ENCODE peak calls at places on chromosomes 4 and X, in nine cellular contexts. One of them, this sample, is unnamed.

GRCh38 chrX:16882188-16882587 is 12.0 kb upstream of the RBBP7 start:
- DNase-seq in astrocyte of the cerebellum: no peak
- DNase-seq in LHCN-M2: peak; percentile 51
- DNase-seq in MM.1S: peak; percentile 56
- DNase-seq in CD8-positive, alpha-beta T cell: no peak
- DNase-seq in stimulated activated CD4-positive, alpha-beta T cell treated with anti-CD3 and anti-CD28 coated beads, TNF-alpha, amount 100 ng/mL, for 4 hours: no peak
- DNase-seq in COR-L47: peak; percentile 19
- DNase-seq in activated CD4-positive, alpha-beta memory T cell treated with anti-CD3 and anti-CD28 coated beads, Interleukin-2, amount 10 ng/mL, durations not matched to agents 7 days and 5 days: peak; percentile 16
- DNase-seq in GM18507: no peak
- DNase-seq in this sample: no peak

GRCh38 chrX:16712116-16712824 is at the start of gene CTPS2:
- DNase-seq in MM.1S: peak; percentile 65
- DNase-seq in stimulated activated CD4-positive, alpha-beta T cell treated with anti-CD3 and anti-CD28 coated beads, TNF-alpha, amount 100 ng/mL, for 4 hours: peak; percentile 7
- DNase-seq in activated CD4-positive, alpha-beta memory T cell treated with anti-CD3 and anti-CD28 coated beads, Interleukin-2, amount 10 ng/mL, durations not matched to agents 7 days and 5 days: peak; percentile 56
- DNase-seq in LHCN-M2: peak; percentile 59
- DNase-seq in astrocyte of the cerebellum: no peak
- DNase-seq in GM18507: peak; percentile 32
- DNase-seq in COR-L47: peak; percentile 22
- DNase-seq in CD8-positive, alpha-beta T cell: peak; percentile 62
- DNase-seq in this sample: no peak

GRCh38 chrX:28016823-28017222 is 35.6 kb upstream of the DCAF8L1 start:
- DNase-seq in activated CD4-positive, alpha-beta memory T cell treated with anti-CD3 and anti-CD28 coated beads, Interleukin-2, amount 10 ng/mL, durations not matched to agents 7 days and 5 days: no peak
- DNase-seq in GM18507: no peak
- DNase-seq in LHCN-M2: no peak
- DNase-seq in MM.1S: no peak
- DNase-seq in CD8-positive, alpha-beta T cell: no peak
- DNase-seq in COR-L47: no peak
- DNase-seq in astrocyte of the cerebellum: no peak
- DNase-seq in stimulated activated CD4-positive, alpha-beta T cell treated with anti-CD3 and anti-CD28 coated beads, TNF-alpha, amount 100 ng/mL, for 4 hours: no peak
- DNase-seq in this sample: no peak

GRCh38 chr4:1175635-1176229 is 3.3 kb upstream of the SPON2 start:
- DNase-seq in COR-L47: no peak
- DNase-seq in astrocyte of the cerebellum: no peak
- DNase-seq in GM18507: no peak
- DNase-seq in LHCN-M2: no peak
- DNase-seq in CD8-positive, alpha-beta T cell: no peak
- DNase-seq in activated CD4-positive, alpha-beta memory T cell treated with anti-CD3 and anti-CD28 coated beads, Interleukin-2, amount 10 ng/mL, durations not matched to agents 7 days and 5 days: no peak
- DNase-seq in stimulated activated CD4-positive, alpha-beta T cell treated with anti-CD3 and anti-CD28 coated beads, TNF-alpha, amount 100 ng/mL, for 4 hours: no peak
- DNase-seq in MM.1S: no peak
- DNase-seq in this sample: no peak

GRCh38 chr4:8643986-8644385 is 51.4 kb downstream of the CPZ start:
- DNase-seq in activated CD4-positive, alpha-beta memory T cell treated with anti-CD3 and anti-CD28 coated beads, Interleukin-2, amount 10 ng/mL, durations not matched to agents 7 days and 5 days: no peak
- DNase-seq in GM18507: no peak
- DNase-seq in astrocyte of the cerebellum: no peak
- DNase-seq in COR-L47: no peak
- DNase-seq in CD8-positive, alpha-beta T cell: no peak
- DNase-seq in LHCN-M2: no peak
- DNase-seq in MM.1S: no peak
- DNase-seq in stimulated activated CD4-positive, alpha-beta T cell treated with anti-CD3 and anti-CD28 coated beads, TNF-alpha, amount 100 ng/mL, for 4 hours: no peak
- DNase-seq in this sample: no peak

GRCh38 chrX:2867191-2867590 is 38.5 kb downstream of the GYG2 start:
- DNase-seq in stimulated activated CD4-positive, alpha-beta T cell treated with anti-CD3 and anti-CD28 coated beads, TNF-alpha, amount 100 ng/mL, for 4 hours: no peak
- DNase-seq in GM18507: no peak
- DNase-seq in MM.1S: no peak
- DNase-seq in COR-L47: no peak
- DNase-seq in activated CD4-positive, alpha-beta memory T cell treated with anti-CD3 and anti-CD28 coated beads, Interleukin-2, amount 10 ng/mL, durations not matched to agents 7 days and 5 days: no peak
- DNase-seq in CD8-positive, alpha-beta T cell: no peak
- DNase-seq in astrocyte of the cerebellum: no peak
- DNase-seq in LHCN-M2: no peak
- DNase-seq in this sample: no peak

GRCh38 chr4:81039351-81040174 is 9.1 kb downstream of the BMP3 start:
- DNase-seq in LHCN-M2: no peak
- DNase-seq in MM.1S: no peak
- DNase-seq in activated CD4-positive, alpha-beta memory T cell treated with anti-CD3 and anti-CD28 coated beads, Interleukin-2, amount 10 ng/mL, durations not matched to agents 7 days and 5 days: no peak
- DNase-seq in astrocyte of the cerebellum: no peak
- DNase-seq in GM18507: no peak
- DNase-seq in stimulated activated CD4-positive, alpha-beta T cell treated with anti-CD3 and anti-CD28 coated beads, TNF-alpha, amount 100 ng/mL, for 4 hours: no peak
- DNase-seq in COR-L47: no peak
- DNase-seq in CD8-positive, alpha-beta T cell: no peak
- DNase-seq in this sample: no peak

GRCh38 chr4:24260922-24261581 is 323.3 kb downstream of the DHX15 start:
- DNase-seq in activated CD4-positive, alpha-beta memory T cell treated with anti-CD3 and anti-CD28 coated beads, Interleukin-2, amount 10 ng/mL, durations not matched to agents 7 days and 5 days: no peak
- DNase-seq in MM.1S: no peak
- DNase-seq in GM18507: no peak
- DNase-seq in CD8-positive, alpha-beta T cell: no peak
- DNase-seq in astrocyte of the cerebellum: no peak
- DNase-seq in COR-L47: no peak
- DNase-seq in stimulated activated CD4-positive, alpha-beta T cell treated with anti-CD3 and anti-CD28 coated beads, TNF-alpha, amount 100 ng/mL, for 4 hours: no peak
- DNase-seq in LHCN-M2: peak; percentile 28
- DNase-seq in this sample: no peak

GRCh38 chr4:172992648-172993356 is 175.8 kb upstream of the GALNT7 start:
- DNase-seq in MM.1S: no peak
- DNase-seq in LHCN-M2: no peak
- DNase-seq in COR-L47: no peak
- DNase-seq in activated CD4-positive, alpha-beta memory T cell treated with anti-CD3 and anti-CD28 coated beads, Interleukin-2, amount 10 ng/mL, durations not matched to agents 7 days and 5 days: no peak
- DNase-seq in stimulated activated CD4-positive, alpha-beta T cell treated with anti-CD3 and anti-CD28 coated beads, TNF-alpha, amount 100 ng/mL, for 4 hours: no peak
- DNase-seq in GM18507: no peak
- DNase-seq in astrocyte of the cerebellum: no peak
- DNase-seq in CD8-positive, alpha-beta T cell: no peak
- DNase-seq in this sample: no peak